ENCODE peak calls at places on chromosome 18, in five cellular contexts. One of them, this sample, is unnamed.

GRCh38 chr18:70234667-70235459 is 29.4 kb upstream of the RTTN start:
- DNase-seq in heart left ventricle: no peak
- DNase-seq in Panc1: no peak
- DNase-seq in fibroblast of villous mesenchyme: peak
- DNase-seq in cardiac muscle cell: peak
- DNase-seq in this sample: peak

GRCh38 chr18:63775166-63775730 is at the start of gene SERPINB7:
- DNase-seq in fibroblast of villous mesenchyme: peak
- DNase-seq in Panc1: no peak
- DNase-seq in cardiac muscle cell: no peak
- DNase-seq in heart left ventricle: no peak
- DNase-seq in this sample: peak

GRCh38 chr18:32577561-32577960 is 106.9 kb upstream of the GAREM1 start:
- DNase-seq in heart left ventricle: no peak
- DNase-seq in Panc1: no peak
- DNase-seq in cardiac muscle cell: no peak
- DNase-seq in fibroblast of villous mesenchyme: no peak
- DNase-seq in this sample: no peak

GRCh38 chr18:59324623-59324971 is 6.1 kb upstream of the CPLX4 start:
- DNase-seq in fibroblast of villous mesenchyme: no peak
- DNase-seq in Panc1: no peak
- DNase-seq in heart left ventricle: no peak
- DNase-seq in cardiac muscle cell: no peak
- DNase-seq in this sample: no peak

GRCh38 chr18:49651033-49651432 is 89.2 kb downstream of the LIPG start:
- DNase-seq in Panc1: no peak
- DNase-seq in cardiac muscle cell: no peak
- DNase-seq in heart left ventricle: no peak
- DNase-seq in fibroblast of villous mesenchyme: no peak
- DNase-seq in this sample: no peak

GRCh38 chr18:57898506-57899124 is 95.5 kb upstream of the ATP8B1 start:
- DNase-seq in heart left ventricle: no peak
- DNase-seq in cardiac muscle cell: no peak
- DNase-seq in Panc1: no peak
- DNase-seq in fibroblast of villous mesenchyme: peak
- DNase-seq in this sample: peak

GRCh38 chr18:48721308-48721707 is 182.5 kb downstream of the CTIF start:
- DNase-seq in cardiac muscle cell: no peak
- DNase-seq in heart left ventricle: no peak
- DNase-seq in fibroblast of villous mesenchyme: no peak
- DNase-seq in Panc1: no peak
- DNase-seq in this sample: no peak

GRCh38 chr18:49279041-49279440 is 181.4 kb downstream of the DYM start:
- DNase-seq in cardiac muscle cell: no peak
- DNase-seq in Panc1: no peak
- DNase-seq in fibroblast of villous mesenchyme: no peak
- DNase-seq in heart left ventricle: no peak
- DNase-seq in this sample: no peak

GRCh38 chr18:58502628-58503027 is 126.3 kb downstream of the ALPK2 start:
- DNase-seq in cardiac muscle cell: no peak
- DNase-seq in fibroblast of villous mesenchyme: no peak
- DNase-seq in heart left ventricle: no peak
- DNase-seq in Panc1: no peak
- DNase-seq in this sample: no peak

GRCh38 chr18:7300971-7301553 is 70.2 kb downstream of the LRRC30 start:
- DNase-seq in fibroblast of villous mesenchyme: no peak
- DNase-seq in cardiac muscle cell: no peak
- DNase-seq in Panc1: no peak
- DNase-seq in heart left ventricle: no peak
- DNase-seq in this sample: no peak

GRCh38 chr18:48997985-48998831 is 47.4 kb upstream of the SMAD7 start:
- DNase-seq in Panc1: peak
- DNase-seq in cardiac muscle cell: peak
- DNase-seq in fibroblast of villous mesenchyme: peak
- DNase-seq in heart left ventricle: peak
- DNase-seq in this sample: peak

GRCh38 chr18:23397907-23398306 is 55.2 kb upstream of the RIOK3 start:
- DNase-seq in heart left ventricle: no peak
- DNase-seq in cardiac muscle cell: no peak
- DNase-seq in fibroblast of villous mesenchyme: no peak
- DNase-seq in Panc1: no peak
- DNase-seq in this sample: no peak

GRCh38 chr18:49041677-49042570 is 91.2 kb upstream of the SMAD7 start:
- DNase-seq in heart left ventricle: peak
- DNase-seq in fibroblast of villous mesenchyme: peak
- DNase-seq in Panc1: no peak
- DNase-seq in cardiac muscle cell: peak
- DNase-seq in this sample: peak

GRCh38 chr18:3264362-3264761 is 2.4 kb downstream of the MYL12B start:
- DNase-seq in fibroblast of villous mesenchyme: no peak
- DNase-seq in heart left ventricle: no peak
- DNase-seq in cardiac muscle cell: no peak
- DNase-seq in Panc1: no peak
- DNase-seq in this sample: no peak

GRCh38 chr18:56691530-56691929 is 40.4 kb downstream of the WDR7 start:
- DNase-seq in Panc1: no peak
- DNase-seq in cardiac muscle cell: no peak
- DNase-seq in heart left ventricle: no peak
- DNase-seq in fibroblast of villous mesenchyme: no peak
- DNase-seq in this sample: no peak

GRCh38 chr18:62659698-62660097 is 55.6 kb upstream of the PHLPP1 start:
- DNase-seq in fibroblast of villous mesenchyme: no peak
- DNase-seq in heart left ventricle: no peak
- DNase-seq in Panc1: no peak
- DNase-seq in cardiac muscle cell: no peak
- DNase-seq in this sample: no peak

GRCh38 chr18:75140296-75140695 is 68.6 kb downstream of the PTGR3 start:
- DNase-seq in Panc1: no peak
- DNase-seq in heart left ventricle: no peak
- DNase-seq in cardiac muscle cell: no peak
- DNase-seq in fibroblast of villous mesenchyme: no peak
- DNase-seq in this sample: no peak

GRCh38 chr18:21242141-21243040 is at the start of gene GREB1L:
- DNase-seq in heart left ventricle: peak
- DNase-seq in Panc1: no peak
- DNase-seq in cardiac muscle cell: peak
- DNase-seq in fibroblast of villous mesenchyme: peak
- DNase-seq in this sample: peak

GRCh38 chr18:42038936-42039335 is 83.9 kb downstream of the PIK3C3 start:
- DNase-seq in Panc1: no peak
- DNase-seq in cardiac muscle cell: no peak
- DNase-seq in fibroblast of villous mesenchyme: peak
- DNase-seq in heart left ventricle: no peak
- DNase-seq in this sample: peak

GRCh38 chr18:48645427-48646002 is 106.7 kb downstream of the CTIF start:
- DNase-seq in cardiac muscle cell: no peak
- DNase-seq in heart left ventricle: no peak
- DNase-seq in Panc1: no peak
- DNase-seq in fibroblast of villous mesenchyme: no peak
- DNase-seq in this sample: peak

GRCh38 chr18:27599202-27599829 is 414.2 kb upstream of the CHST9 start:
- DNase-seq in cardiac muscle cell: peak
- DNase-seq in fibroblast of villous mesenchyme: peak
- DNase-seq in heart left ventricle: no peak
- DNase-seq in Panc1: no peak
- DNase-seq in this sample: peak

GRCh38 chr18:57547260-57547659 is 39.2 kb downstream of the FECH start:
- DNase-seq in fibroblast of villous mesenchyme: no peak
- DNase-seq in Panc1: no peak
- DNase-seq in heart left ventricle: no peak
- DNase-seq in cardiac muscle cell: no peak
- DNase-seq in this sample: no peak

GRCh38 chr18:13791181-13791580 is 32.8 kb upstream of the MC5R start:
- DNase-seq in cardiac muscle cell: no peak
- DNase-seq in Panc1: no peak
- DNase-seq in heart left ventricle: no peak
- DNase-seq in fibroblast of villous mesenchyme: peak
- DNase-seq in this sample: no peak

GRCh38 chr18:58267493-58267892 is 223.5 kb downstream of the NEDD4L start:
- DNase-seq in cardiac muscle cell: no peak
- DNase-seq in heart left ventricle: no peak
- DNase-seq in Panc1: no peak
- DNase-seq in fibroblast of villous mesenchyme: no peak
- DNase-seq in this sample: no peak

GRCh38 chr18:57434177-57434535 is 1.0 kb upstream of the ONECUT2 start:
- DNase-seq in cardiac muscle cell: no peak
- DNase-seq in heart left ventricle: no peak
- DNase-seq in fibroblast of villous mesenchyme: no peak
- DNase-seq in Panc1: no peak
- DNase-seq in this sample: no peak

GRCh38 chr18:54086863-54087262 is 137.6 kb downstream of the MBD2 start:
- DNase-seq in Panc1: no peak
- DNase-seq in fibroblast of villous mesenchyme: no peak
- DNase-seq in cardiac muscle cell: no peak
- DNase-seq in heart left ventricle: no peak
- DNase-seq in this sample: no peak

DNA sequence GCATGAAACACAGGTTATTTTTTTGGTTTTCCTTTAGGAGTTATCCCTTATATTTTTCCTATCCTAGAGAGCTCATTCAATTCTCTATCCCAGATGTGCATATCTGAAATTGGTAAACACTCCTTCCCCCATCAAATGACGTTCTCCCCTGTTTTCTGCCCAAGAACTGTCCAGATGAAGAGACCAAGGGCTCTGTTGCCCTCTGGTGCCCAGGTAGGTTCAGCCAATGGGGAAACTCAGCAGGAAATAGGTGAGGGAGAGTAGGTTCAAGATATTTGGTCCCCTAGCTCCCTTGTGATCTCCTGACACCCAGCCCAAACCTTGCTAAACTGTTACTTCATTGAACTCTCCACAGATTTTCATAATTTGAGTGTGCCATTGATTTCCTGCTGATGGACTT is 14.1 kb upstream of the INO80C start:
- DNase-seq in cardiac muscle cell: no peak
- DNase-seq in Panc1: no peak
- DNase-seq in fibroblast of villous mesenchyme: no peak
- DNase-seq in heart left ventricle: no peak
- DNase-seq in this sample: no peak
- TF ChIP-seq CTCF in cardiac muscle cell: no peak
- TF ChIP-seq CTCF in Panc1: peak
- TF ChIP-seq CTCF in fibroblast of villous mesenchyme: no peak
- TF ChIP-seq CTCF in heart left ventricle: no peak
- TF ChIP-seq CTCF in this sample: peak

DNA sequence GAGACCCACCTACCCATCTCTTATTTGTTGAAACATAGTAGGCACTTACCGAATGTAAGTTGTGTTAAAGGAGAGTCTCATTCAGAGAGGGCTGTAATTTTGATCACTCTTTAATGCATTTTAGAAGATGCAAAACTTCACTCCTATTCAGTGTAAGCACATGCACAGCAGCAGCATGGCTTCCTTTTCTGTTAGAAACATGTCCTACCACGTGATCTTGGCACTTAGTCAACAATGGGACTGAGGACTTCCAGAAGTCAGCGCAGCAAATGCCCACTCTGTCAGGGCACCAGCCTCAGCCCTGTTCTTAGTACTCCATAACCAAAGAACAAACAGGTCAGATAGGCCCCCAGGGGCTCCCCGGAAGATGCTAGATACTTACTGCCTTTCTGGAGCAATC is 456.5 kb downstream of the METTL4 start:
- DNase-seq in cardiac muscle cell: no peak
- DNase-seq in heart left ventricle: no peak
- DNase-seq in fibroblast of villous mesenchyme: no peak
- DNase-seq in Panc1: no peak
- DNase-seq in this sample: no peak
- H3K4me3 ChIP-seq in cardiac muscle cell: no peak
- H3K4me3 ChIP-seq in heart left ventricle: no peak
- H3K4me3 ChIP-seq in fibroblast of villous mesenchyme: no peak
- H3K4me3 ChIP-seq in Panc1: no peak
- H3K4me3 ChIP-seq in this sample: no peak

GRCh38 chr18:9389706-9390105 is 55.1 kb downstream of the TWSG1 start:
- DNase-seq in cardiac muscle cell: no peak
- DNase-seq in Panc1: no peak
- DNase-seq in heart left ventricle: no peak
- DNase-seq in fibroblast of villous mesenchyme: no peak
- DNase-seq in this sample: no peak
- TF ChIP-seq CTCF in cardiac muscle cell: no peak
- TF ChIP-seq CTCF in Panc1: no peak
- TF ChIP-seq CTCF in heart left ventricle: no peak
- TF ChIP-seq CTCF in fibroblast of villous mesenchyme: no peak
- TF ChIP-seq CTCF in this sample: no peak

DNA sequence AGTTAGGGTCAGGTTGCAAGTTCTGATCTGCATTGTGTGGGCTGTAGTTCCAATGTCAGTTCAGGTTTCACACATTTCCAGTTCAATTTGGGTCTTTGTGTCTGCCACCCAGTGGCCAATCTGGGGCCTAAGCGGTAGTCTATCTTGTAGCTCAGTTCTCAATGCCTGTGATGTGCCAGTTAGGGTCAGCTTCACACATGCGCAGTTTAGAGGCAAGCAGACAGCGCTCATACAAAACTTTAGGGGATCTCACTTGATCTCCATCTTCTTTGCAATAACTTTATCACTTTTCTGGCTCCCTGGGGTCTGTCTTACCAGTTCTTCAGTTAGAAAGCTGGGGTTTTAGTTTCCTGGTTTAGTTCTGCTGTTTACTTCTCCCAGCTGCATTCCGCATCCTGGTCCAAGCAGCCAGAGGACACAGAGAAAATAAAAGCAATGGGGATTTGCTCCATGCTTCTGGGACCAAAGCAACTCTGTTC is 11.0 kb upstream of the ZNF24 start:
- DNase-seq in heart left ventricle: peak
- DNase-seq in Panc1: peak
- DNase-seq in cardiac muscle cell: peak
- DNase-seq in fibroblast of villous mesenchyme: peak
- DNase-seq in this sample: peak
- H3K4me3 ChIP-seq in heart left ventricle: peak
- H3K4me3 ChIP-seq in Panc1: peak
- H3K4me3 ChIP-seq in cardiac muscle cell: no peak
- H3K4me3 ChIP-seq in fibroblast of villous mesenchyme: peak
- H3K4me3 ChIP-seq in this sample: peak

GRCh38 chr18:80158365-80158764 is 49.3 kb downstream of the ADNP2 start:
- DNase-seq in cardiac muscle cell: no peak
- DNase-seq in fibroblast of villous mesenchyme: no peak
- DNase-seq in heart left ventricle: no peak
- DNase-seq in Panc1: no peak
- DNase-seq in this sample: no peak

GRCh38 chr18:80149667-80150066 is 40.6 kb downstream of the ADNP2 start:
- DNase-seq in Panc1: no peak
- DNase-seq in fibroblast of villous mesenchyme: no peak
- DNase-seq in heart left ventricle: no peak
- DNase-seq in cardiac muscle cell: no peak
- DNase-seq in this sample: no peak

GRCh38 chr18:80157708-80158343 is 48.8 kb downstream of the ADNP2 start:
- DNase-seq in cardiac muscle cell: peak
- DNase-seq in heart left ventricle: peak
- DNase-seq in fibroblast of villous mesenchyme: peak
- DNase-seq in Panc1: peak
- DNase-seq in this sample: peak

GRCh38 chr18:80159713-80160636 is 50.9 kb downstream of the ADNP2 start:
- DNase-seq in fibroblast of villous mesenchyme: no peak
- DNase-seq in heart left ventricle: peak
- DNase-seq in Panc1: no peak
- DNase-seq in cardiac muscle cell: no peak
- DNase-seq in this sample: peak

GRCh38 chr18:80154293-80154692 is 45.2 kb downstream of the ADNP2 start:
- DNase-seq in cardiac muscle cell: no peak
- DNase-seq in fibroblast of villous mesenchyme: peak
- DNase-seq in Panc1: no peak
- DNase-seq in heart left ventricle: no peak
- DNase-seq in this sample: peak
- TF ChIP-seq CTCF in cardiac muscle cell: peak
- TF ChIP-seq CTCF in fibroblast of villous mesenchyme: peak
- TF ChIP-seq CTCF in Panc1: no peak
- TF ChIP-seq CTCF in heart left ventricle: no peak
- TF ChIP-seq CTCF in this sample: peak